ENCODE peak calls at places on chromosome 18, in seven cellular contexts. C is activated CD8-positive, alpha-beta memory T cell treated with anti-CD3 and anti-CD28 coated beads for 24 hours; A is K562; G is islet precursor cell; H is lower lobe of right lung; Z is small intestine; B is GM10248. L is an unnamed sample.

GRCh38 chr18:6414723-6415362 is at the start of gene L3MBTL4:
- DNase-seq in Z (peak; percentile 61), C (no peak), G (no peak), A (no peak), B (peak; percentile 74), H (peak; percentile 74), L (no peak)

GRCh38 chr18:12597775-12598174 is 60.1 kb downstream of the SPIRE1 start:
- DNase-seq in A (no peak), Z (no peak), C (no peak), H (peak; percentile 59), B (no peak), G (peak; percentile 78), L (no peak)

GRCh38 chr18:33652645-33653044 is 74.6 kb downstream of the ASXL3 start:
- DNase-seq in H (no peak), B (no peak), G (no peak), Z (no peak), C (no peak), A (no peak), L (no peak)

GRCh38 chr18:75790821-75791220 is 363.3 kb upstream of the SMIM21 start:
- DNase-seq in H (no peak), A (no peak), G (no peak), B (no peak), Z (no peak), C (no peak), L (no peak)

GRCh38 chr18:27713037-27713726 is 463.7 kb downstream of the CDH2 start:
- DNase-seq in H (no peak), C (no peak), B (no peak), A (no peak), Z (no peak), G (no peak), L (no peak)

GRCh38 chr18:62107881-62108280 is 79.0 kb downstream of the PIGN start:
- DNase-seq in A (no peak), G (no peak), Z (no peak), H (no peak), B (no peak), C (no peak), L (no peak)

GRCh38 chr18:14925281-14925709 is 177.3 kb downstream of the ANKRD30B start:
- DNase-seq in Z (peak; percentile 46), C (no peak), B (no peak), G (no peak), H (no peak), A (no peak), L (no peak)

GRCh38 chr18:12307251-12307736 is 747 bp upstream of the TUBB6 start:
- DNase-seq in Z (no peak), C (no peak), G (peak; percentile 81), A (no peak), B (peak; percentile 37), H (no peak), L (no peak)

GRCh38 chr18:62867521-62867920 is 152.2 kb downstream of the PHLPP1 start:
- DNase-seq in Z (no peak), H (no peak), G (no peak), B (no peak), A (no peak), C (no peak), L (no peak)

GRCh38 chr18:57141208-57142129 is 5.4 kb upstream of the BOD1L2 start:
- DNase-seq in B (no peak), A (no peak), Z (peak; percentile 98), C (no peak), H (peak; percentile 56), G (no peak), L (no peak)

GRCh38 chr18:51355841-51356240 is 158.4 kb upstream of the MEX3C start:
- DNase-seq in H (no peak), B (no peak), Z (no peak), C (no peak), A (no peak), G (no peak), L (no peak)

GRCh38 chr18:74050807-74051206 is 96.8 kb downstream of the FBXO15 start:
- DNase-seq in B (no peak), Z (no peak), H (no peak), G (no peak), A (no peak), C (no peak), L (no peak)

GRCh38 chr18:32742620-32743019 is 30.2 kb downstream of the KLHL14 start:
- DNase-seq in G (peak; percentile 52), A (no peak), C (no peak), H (no peak), Z (no peak), B (no peak), L (no peak)

GRCh38 chr18:33720133-33720532 is 142.1 kb downstream of the ASXL3 start:
- DNase-seq in H (no peak), A (no peak), C (no peak), G (no peak), B (no peak), Z (no peak), L (no peak)

GRCh38 chr18:5543036-5543671 is 643 bp downstream of the EPB41L3 start:
- DNase-seq in A (no peak), Z (no peak), C (no peak), H (no peak), B (no peak), G (peak; percentile 59), L (no peak)

GRCh38 chr18:23809411-23809810 is 120.2 kb downstream of the LAMA3 start:
- DNase-seq in B (no peak), A (no peak), H (no peak), Z (no peak), G (no peak), C (no peak), L (no peak)

GRCh38 chr18:31645411-31645810 is 39.0 kb downstream of the B4GALT6 start:
- DNase-seq in G (no peak), B (no peak), H (no peak), Z (no peak), A (no peak), C (no peak), L (no peak)

GRCh38 chr18:9751371-9752031 is 43.4 kb downstream of the RAB31 start:
- DNase-seq in Z (no peak), B (no peak), G (peak; percentile 32), C (no peak), H (no peak), A (no peak), L (no peak)

GRCh38 chr18:75455249-75456183 is 28.0 kb upstream of the SMIM21 start:
- DNase-seq in G (peak; percentile 70), A (no peak), Z (peak; percentile 3), C (no peak), H (no peak), B (no peak), L (no peak)

GRCh38 chr18:78378983-78379382 is 600.6 kb upstream of the SALL3 start:
- DNase-seq in C (no peak), A (no peak), H (no peak), G (no peak), B (no peak), Z (no peak), L (no peak)

GRCh38 chr18:10169064-10169562 is 255.3 kb downstream of the VAPA start:
- DNase-seq in C (no peak), B (no peak), H (no peak), A (no peak), G (no peak), Z (no peak), L (no peak)

GRCh38 chr18:59516356-59517155 is 157.5 kb upstream of the LMAN1 start:
- DNase-seq in B (no peak), G (peak; percentile 95), H (no peak), Z (peak; percentile 52), C (no peak), A (peak; percentile 39), L (no peak)

GRCh38 chr18:22318745-22319407 is 98.8 kb downstream of the CTAGE1 start:
- DNase-seq in B (no peak), A (no peak), G (no peak), H (no peak), C (no peak), Z (no peak), L (no peak)

GRCh38 chr18:41745166-41746049 is 209.6 kb upstream of the PIK3C3 start:
- DNase-seq in Z (peak; percentile 1), C (no peak), B (peak; percentile 29), G (peak; percentile 79), A (no peak), H (no peak), L (no peak)

GRCh38 chr18:48385595-48385994 is 23.6 kb downstream of the ZBTB7C start:
- DNase-seq in B (no peak), G (peak; percentile 39), Z (no peak), H (no peak), C (no peak), A (no peak), L (no peak)

GRCh38 chr18:45359275-45360009 is 255.8 kb upstream of the SLC14A2 start:
- DNase-seq in B (no peak), A (no peak), C (no peak), Z (peak; percentile 91), G (peak; percentile 77), H (peak; percentile 52), L (no peak)

GRCh38 chr18:28723506-28723905 is 546.6 kb upstream of the CDH2 start:
- DNase-seq in A (no peak), Z (no peak), C (no peak), H (no peak), B (no peak), G (no peak), L (no peak)

GRCh38 chr18:52409732-52410131 is 69.7 kb downstream of the DCC start:
- DNase-seq in G (no peak), A (no peak), B (peak; percentile 14), H (no peak), C (no peak), Z (peak; percentile 39), L (no peak)

GRCh38 chr18:59921384-59921891 is 21.6 kb downstream of the PMAIP1 start:
- DNase-seq in Z (peak; percentile 8), A (no peak), G (no peak), C (peak; percentile 62), B (no peak), H (no peak), L (no peak)

GRCh38 chr18:8776013-8776515 is 70.7 kb downstream of the MTCL1 start:
- DNase-seq in G (peak; percentile 40), A (no peak), B (no peak), C (no peak), Z (no peak), H (no peak), L (no peak)

L was measured in memory B cell.